ENCODE peak calls at places on chromosomes 6 and 20, in six cellular contexts. One of them, this sample, is unnamed.

GRCh38 chr6:610882-611281 is 46.0 kb downstream of the HUS1B start:
- DNase-seq in amniotic stem cell: no peak
- DNase-seq in neural crest cell: no peak
- DNase-seq in astrocyte of the hippocampus: no peak
- DNase-seq in EL: no peak
- DNase-seq in fibroblast of pulmonary artery: no peak
- DNase-seq in this sample: no peak

GRCh38 chr20:47577271-47577670 is 75.6 kb downstream of the NCOA3 start:
- DNase-seq in fibroblast of pulmonary artery: no peak
- DNase-seq in EL: no peak
- DNase-seq in neural crest cell: no peak
- DNase-seq in astrocyte of the hippocampus: no peak
- DNase-seq in amniotic stem cell: no peak
- DNase-seq in this sample: no peak

GRCh38 chr6:143969077-143969476 is 39.0 kb downstream of the PLAGL1 start:
- DNase-seq in astrocyte of the hippocampus: no peak
- DNase-seq in fibroblast of pulmonary artery: no peak
- DNase-seq in EL: no peak
- DNase-seq in neural crest cell: no peak
- DNase-seq in amniotic stem cell: no peak
- DNase-seq in this sample: no peak

GRCh38 chr20:10634683-10635411 is 39.0 kb downstream of the JAG1 start:
- DNase-seq in fibroblast of pulmonary artery: no peak
- DNase-seq in neural crest cell: no peak
- DNase-seq in amniotic stem cell: peak; percentile 83
- DNase-seq in EL: peak; percentile 88
- DNase-seq in astrocyte of the hippocampus: peak; percentile 44
- DNase-seq in this sample: no peak

GRCh38 chr6:151633517-151634335 is 139.9 kb downstream of the CCDC170 start:
- DNase-seq in neural crest cell: no peak
- DNase-seq in astrocyte of the hippocampus: no peak
- DNase-seq in EL: no peak
- DNase-seq in fibroblast of pulmonary artery: no peak
- DNase-seq in amniotic stem cell: no peak
- DNase-seq in this sample: no peak

GRCh38 chr6:12640438-12640837 is 76.1 kb upstream of the PHACTR1 start:
- DNase-seq in astrocyte of the hippocampus: no peak
- DNase-seq in amniotic stem cell: no peak
- DNase-seq in neural crest cell: no peak
- DNase-seq in EL: no peak
- DNase-seq in fibroblast of pulmonary artery: no peak
- DNase-seq in this sample: no peak

GRCh38 chr6:93790976-93791375 is 371.6 kb upstream of the EPHA7 start:
- DNase-seq in neural crest cell: no peak
- DNase-seq in EL: no peak
- DNase-seq in astrocyte of the hippocampus: no peak
- DNase-seq in amniotic stem cell: no peak
- DNase-seq in fibroblast of pulmonary artery: no peak
- DNase-seq in this sample: no peak

GRCh38 chr20:58344741-58345140 is 35.2 kb downstream of the RAB22A start:
- DNase-seq in amniotic stem cell: no peak
- DNase-seq in astrocyte of the hippocampus: peak; percentile 17
- DNase-seq in fibroblast of pulmonary artery: peak; percentile 52
- DNase-seq in EL: peak; percentile 61
- DNase-seq in neural crest cell: no peak
- DNase-seq in this sample: no peak

This sample was measured in activated naive CD4-positive, alpha-beta T cell treated with anti-CD3 and anti-CD28 coated beads for 36 hours.